ENCODE peak calls at places on chromosomes 3 and 15, in seven cellular contexts. One of them, this sample, is unnamed.

GRCh38 chr15:25947336-25948080 is 84.4 kb upstream of the ATP10A start:
- DNase-seq in GM23248: peak
- DNase-seq in MM.1S: no peak
- DNase-seq in neural progenitor cell: peak
- DNase-seq in OCI-LY7: peak
- DNase-seq in SK-N-SH: no peak
- DNase-seq in hepatocyte: peak
- DNase-seq in this sample: peak

GRCh38 chr3:27656790-27657189 is 65.3 kb downstream of the EOMES start:
- DNase-seq in neural progenitor cell: no peak
- DNase-seq in hepatocyte: no peak
- DNase-seq in SK-N-SH: no peak
- DNase-seq in MM.1S: no peak
- DNase-seq in GM23248: no peak
- DNase-seq in OCI-LY7: no peak
- DNase-seq in this sample: no peak

GRCh38 chr3:84960581-84960980 is 1.8 kb downstream of the CADM2 start:
- DNase-seq in SK-N-SH: peak
- DNase-seq in hepatocyte: no peak
- DNase-seq in GM23248: no peak
- DNase-seq in OCI-LY7: no peak
- DNase-seq in MM.1S: no peak
- DNase-seq in neural progenitor cell: peak
- DNase-seq in this sample: no peak

GRCh38 chr3:61903074-61903473 is 341.7 kb downstream of the PTPRG start:
- DNase-seq in OCI-LY7: no peak
- DNase-seq in hepatocyte: no peak
- DNase-seq in MM.1S: no peak
- DNase-seq in neural progenitor cell: no peak
- DNase-seq in SK-N-SH: no peak
- DNase-seq in GM23248: no peak
- DNase-seq in this sample: no peak

GRCh38 chr3:24259901-24260512 is 234.6 kb downstream of the THRB start:
- DNase-seq in GM23248: peak
- DNase-seq in hepatocyte: peak
- DNase-seq in OCI-LY7: no peak
- DNase-seq in SK-N-SH: no peak
- DNase-seq in MM.1S: peak
- DNase-seq in neural progenitor cell: no peak
- DNase-seq in this sample: no peak

GRCh38 chr3:32869513-32870047 is 51.8 kb downstream of the TRIM71 start:
- DNase-seq in SK-N-SH: no peak
- DNase-seq in hepatocyte: no peak
- DNase-seq in GM23248: no peak
- DNase-seq in neural progenitor cell: peak
- DNase-seq in OCI-LY7: no peak
- DNase-seq in MM.1S: no peak
- DNase-seq in this sample: no peak

GRCh38 chr3:125378762-125379161 is 3.6 kb upstream of the ZNF148 start:
- DNase-seq in hepatocyte: no peak
- DNase-seq in OCI-LY7: no peak
- DNase-seq in GM23248: no peak
- DNase-seq in neural progenitor cell: no peak
- DNase-seq in MM.1S: no peak
- DNase-seq in SK-N-SH: no peak
- DNase-seq in this sample: no peak

GRCh38 chr3:40309925-40310635 is 573 bp downstream of the EIF1B start:
- DNase-seq in GM23248: peak
- DNase-seq in neural progenitor cell: peak
- DNase-seq in OCI-LY7: peak
- DNase-seq in MM.1S: no peak
- DNase-seq in SK-N-SH: peak
- DNase-seq in hepatocyte: peak
- DNase-seq in this sample: peak

GRCh38 chr3:28053759-28054158 is 187.7 kb upstream of the CMC1 start:
- DNase-seq in SK-N-SH: no peak
- DNase-seq in neural progenitor cell: no peak
- DNase-seq in hepatocyte: peak
- DNase-seq in OCI-LY7: no peak
- DNase-seq in MM.1S: no peak
- DNase-seq in GM23248: peak
- DNase-seq in this sample: peak

GRCh38 chr3:160644491-160644890 is 32.5 kb upstream of the ARL14 start:
- DNase-seq in SK-N-SH: no peak
- DNase-seq in MM.1S: no peak
- DNase-seq in hepatocyte: no peak
- DNase-seq in neural progenitor cell: peak
- DNase-seq in GM23248: no peak
- DNase-seq in OCI-LY7: no peak
- DNase-seq in this sample: no peak

GRCh38 chr15:42011074-42011473 is 9.8 kb downstream of the PLA2G4E start:
- DNase-seq in SK-N-SH: no peak
- DNase-seq in GM23248: no peak
- DNase-seq in MM.1S: peak
- DNase-seq in neural progenitor cell: no peak
- DNase-seq in hepatocyte: no peak
- DNase-seq in OCI-LY7: no peak
- DNase-seq in this sample: no peak

GRCh38 chr3:142866841-142867631 is 21.8 kb downstream of the PCOLCE2 start:
- DNase-seq in hepatocyte: peak
- DNase-seq in OCI-LY7: no peak
- DNase-seq in SK-N-SH: no peak
- DNase-seq in GM23248: no peak
- DNase-seq in MM.1S: peak
- DNase-seq in neural progenitor cell: peak
- DNase-seq in this sample: peak

GRCh38 chr3:48997714-48998637 is 7.9 kb downstream of the P4HTM start:
- DNase-seq in SK-N-SH: peak
- DNase-seq in neural progenitor cell: peak
- DNase-seq in hepatocyte: no peak
- DNase-seq in MM.1S: no peak
- DNase-seq in GM23248: no peak
- DNase-seq in OCI-LY7: no peak
- DNase-seq in this sample: no peak

GRCh38 chr15:85792872-85793621 is 1.7 kb downstream of the KLHL25 start:
- DNase-seq in GM23248: peak
- DNase-seq in MM.1S: no peak
- DNase-seq in hepatocyte: no peak
- DNase-seq in neural progenitor cell: no peak
- DNase-seq in SK-N-SH: no peak
- DNase-seq in OCI-LY7: no peak
- DNase-seq in this sample: peak

GRCh38 chr3:27905625-27906024 is 183.5 kb upstream of the EOMES start:
- DNase-seq in SK-N-SH: no peak
- DNase-seq in MM.1S: no peak
- DNase-seq in OCI-LY7: no peak
- DNase-seq in neural progenitor cell: no peak
- DNase-seq in hepatocyte: no peak
- DNase-seq in GM23248: no peak
- DNase-seq in this sample: no peak

GRCh38 chr3:73547427-73548036 is 77.2 kb downstream of the PDZRN3 start:
- DNase-seq in GM23248: peak
- DNase-seq in MM.1S: no peak
- DNase-seq in OCI-LY7: no peak
- DNase-seq in hepatocyte: peak
- DNase-seq in SK-N-SH: no peak
- DNase-seq in neural progenitor cell: no peak
- DNase-seq in this sample: no peak

GRCh38 chr3:136209921-136210320 is 13.8 kb upstream of the MSL2 start:
- DNase-seq in hepatocyte: no peak
- DNase-seq in SK-N-SH: no peak
- DNase-seq in MM.1S: no peak
- DNase-seq in OCI-LY7: no peak
- DNase-seq in neural progenitor cell: no peak
- DNase-seq in GM23248: peak
- DNase-seq in this sample: peak

GRCh38 chr3:119194237-119195150 is 21.1 kb downstream of the UPK1B start:
- DNase-seq in GM23248: peak
- DNase-seq in MM.1S: no peak
- DNase-seq in hepatocyte: no peak
- DNase-seq in OCI-LY7: no peak
- DNase-seq in neural progenitor cell: no peak
- DNase-seq in SK-N-SH: no peak
- DNase-seq in this sample: peak

GRCh38 chr3:117754058-117754457 is 1044.5 kb downstream of the TUSC7 start:
- DNase-seq in hepatocyte: no peak
- DNase-seq in neural progenitor cell: no peak
- DNase-seq in SK-N-SH: no peak
- DNase-seq in GM23248: no peak
- DNase-seq in MM.1S: no peak
- DNase-seq in OCI-LY7: no peak
- DNase-seq in this sample: no peak

GRCh38 chr15:65916041-65916663 is 46.9 kb downstream of the RAB11A start:
- DNase-seq in SK-N-SH: no peak
- DNase-seq in hepatocyte: no peak
- DNase-seq in GM23248: no peak
- DNase-seq in neural progenitor cell: no peak
- DNase-seq in MM.1S: no peak
- DNase-seq in OCI-LY7: peak
- DNase-seq in this sample: no peak

GRCh38 chr3:65083240-65083639 is 395.4 kb upstream of the ADAMTS9 start:
- DNase-seq in GM23248: no peak
- DNase-seq in SK-N-SH: no peak
- DNase-seq in hepatocyte: no peak
- DNase-seq in neural progenitor cell: no peak
- DNase-seq in OCI-LY7: no peak
- DNase-seq in MM.1S: no peak
- DNase-seq in this sample: no peak

GRCh38 chr3:17431004-17431403 is 311.4 kb downstream of the TBC1D5 start:
- DNase-seq in OCI-LY7: peak
- DNase-seq in SK-N-SH: peak
- DNase-seq in GM23248: peak
- DNase-seq in neural progenitor cell: no peak
- DNase-seq in hepatocyte: peak
- DNase-seq in MM.1S: peak
- DNase-seq in this sample: peak

GRCh38 chr3:23874359-23875120 is 42.2 kb downstream of the NKIRAS1 start:
- DNase-seq in GM23248: peak
- DNase-seq in OCI-LY7: no peak
- DNase-seq in SK-N-SH: no peak
- DNase-seq in MM.1S: no peak
- DNase-seq in hepatocyte: no peak
- DNase-seq in neural progenitor cell: no peak
- DNase-seq in this sample: no peak

GRCh38 chr3:68103811-68104210 is 449.4 kb upstream of the SUCLG2 start:
- DNase-seq in MM.1S: no peak
- DNase-seq in neural progenitor cell: no peak
- DNase-seq in SK-N-SH: no peak
- DNase-seq in hepatocyte: no peak
- DNase-seq in OCI-LY7: no peak
- DNase-seq in GM23248: no peak
- DNase-seq in this sample: no peak

DNA sequence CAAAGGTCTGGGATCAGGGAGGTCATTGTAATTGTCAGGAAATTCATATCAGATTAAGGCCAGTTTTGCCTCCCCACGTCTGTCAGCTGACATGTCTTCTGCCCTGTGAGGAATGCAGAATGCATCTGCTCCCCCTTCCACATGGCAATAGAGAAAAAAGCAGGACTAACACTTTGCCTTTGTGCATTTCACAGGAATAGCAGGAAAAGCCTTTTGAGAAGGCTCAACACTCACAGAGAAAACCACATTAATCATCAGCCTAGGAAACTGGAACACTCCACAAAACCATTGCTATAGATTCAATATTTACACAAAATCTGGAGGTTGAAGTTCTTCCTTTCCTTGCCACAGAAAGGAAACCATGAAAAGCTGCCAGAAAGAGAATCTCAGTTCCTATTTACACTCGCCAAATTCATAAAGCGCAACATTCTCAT is 165.2 kb upstream of the HES1 start:
- DNase-seq in hepatocyte: no peak
- DNase-seq in GM23248: no peak
- DNase-seq in neural progenitor cell: no peak
- DNase-seq in OCI-LY7: no peak
- DNase-seq in MM.1S: peak
- DNase-seq in SK-N-SH: no peak
- DNase-seq in this sample: peak
- TF ChIP-seq EZH2phosphoT487 in hepatocyte: no peak
- TF ChIP-seq EZH2phosphoT487 in GM23248: no peak
- TF ChIP-seq EZH2phosphoT487 in neural progenitor cell: no peak
- TF ChIP-seq EZH2phosphoT487 in OCI-LY7: no peak
- TF ChIP-seq EZH2phosphoT487 in MM.1S: no peak
- TF ChIP-seq EZH2phosphoT487 in SK-N-SH: no peak
- TF ChIP-seq EZH2phosphoT487 in this sample: no peak

DNA sequence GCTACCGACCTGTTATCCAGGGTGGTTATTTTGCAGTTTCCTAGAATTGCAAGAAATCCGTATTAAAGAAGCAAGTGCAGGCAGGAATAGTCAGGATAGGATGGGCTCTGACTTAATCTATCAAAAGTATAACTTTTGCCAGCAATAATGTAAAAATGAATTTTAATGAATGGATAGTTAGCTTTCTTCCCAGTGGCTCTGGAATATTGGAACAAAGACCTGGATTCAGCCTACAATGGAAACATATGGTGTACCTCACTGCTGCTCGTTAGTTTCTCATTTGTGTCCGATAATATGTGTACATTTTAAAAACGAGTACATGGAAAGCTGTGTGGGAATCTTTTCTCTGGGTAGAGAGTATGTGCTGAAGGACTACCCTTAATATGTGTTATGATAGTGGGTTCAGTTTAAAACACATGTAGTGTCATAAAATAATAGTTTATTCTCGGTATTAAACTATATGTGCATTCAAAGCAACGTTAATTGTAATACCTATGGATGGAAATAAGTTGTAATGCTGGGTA is 805 bp downstream of the SERPINI1 start:
- DNase-seq in SK-N-SH: peak
- DNase-seq in neural progenitor cell: no peak
- DNase-seq in OCI-LY7: no peak
- DNase-seq in hepatocyte: no peak
- DNase-seq in GM23248: no peak
- DNase-seq in MM.1S: no peak
- DNase-seq in this sample: peak
- TF ChIP-seq EZH2phosphoT487 in SK-N-SH: no peak
- TF ChIP-seq EZH2phosphoT487 in neural progenitor cell: no peak
- TF ChIP-seq EZH2phosphoT487 in OCI-LY7: no peak
- TF ChIP-seq EZH2phosphoT487 in hepatocyte: no peak
- TF ChIP-seq EZH2phosphoT487 in GM23248: no peak
- TF ChIP-seq EZH2phosphoT487 in MM.1S: no peak
- TF ChIP-seq EZH2phosphoT487 in this sample: no peak

DNA sequence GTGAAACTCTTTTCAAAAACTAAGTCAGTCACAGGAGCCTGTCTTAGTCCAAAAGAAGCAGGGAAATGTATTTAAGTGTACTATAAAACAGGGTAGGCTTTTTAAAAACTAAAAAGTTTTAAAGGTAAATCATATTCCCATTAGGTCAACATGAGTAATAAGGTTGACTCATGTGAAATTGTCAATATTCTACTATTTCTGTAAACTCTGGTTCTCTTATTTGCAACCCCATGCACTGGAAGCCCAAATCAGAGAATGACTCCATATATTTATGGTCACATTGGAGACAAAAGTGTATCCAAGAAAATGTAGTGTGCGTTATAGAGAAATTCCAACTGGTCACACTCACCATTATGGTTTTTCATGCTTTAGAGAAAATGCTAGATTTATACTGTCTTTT is 600.3 kb upstream of the TGFBR2 start:
- DNase-seq in neural progenitor cell: no peak
- DNase-seq in SK-N-SH: no peak
- DNase-seq in OCI-LY7: no peak
- DNase-seq in GM23248: peak
- DNase-seq in hepatocyte: no peak
- DNase-seq in MM.1S: no peak
- DNase-seq in this sample: peak
- TF ChIP-seq EZH2phosphoT487 in neural progenitor cell: no peak
- TF ChIP-seq EZH2phosphoT487 in SK-N-SH: no peak
- TF ChIP-seq EZH2phosphoT487 in OCI-LY7: no peak
- TF ChIP-seq EZH2phosphoT487 in GM23248: no peak
- TF ChIP-seq EZH2phosphoT487 in hepatocyte: no peak
- TF ChIP-seq EZH2phosphoT487 in MM.1S: no peak
- TF ChIP-seq EZH2phosphoT487 in this sample: no peak

GRCh38 chr3:63387568-63387967 is 109.5 kb downstream of the SYNPR start:
- DNase-seq in hepatocyte: no peak
- DNase-seq in neural progenitor cell: no peak
- DNase-seq in MM.1S: no peak
- DNase-seq in OCI-LY7: no peak
- DNase-seq in GM23248: peak
- DNase-seq in SK-N-SH: no peak
- DNase-seq in this sample: peak
- TF ChIP-seq EZH2phosphoT487 in hepatocyte: no peak
- TF ChIP-seq EZH2phosphoT487 in neural progenitor cell: no peak
- TF ChIP-seq EZH2phosphoT487 in MM.1S: no peak
- TF ChIP-seq EZH2phosphoT487 in OCI-LY7: no peak
- TF ChIP-seq EZH2phosphoT487 in GM23248: no peak
- TF ChIP-seq EZH2phosphoT487 in SK-N-SH: no peak
- TF ChIP-seq EZH2phosphoT487 in this sample: no peak